ENCODE peak calls at places on chromosomes 16 and 17, in nine cellular contexts. S is omental fat pad; D is uterus; U is mesothelial cell of epicardium; P is CD4-positive, alpha-beta T cell; C is fibroblast of villous mesenchyme; I is GM13976; G is heart right ventricle; E is suprapubic skin. H is an unnamed sample.

GRCh38 chr16:1429631-1430030 is 1.2 kb upstream of the PERCC1 start:
- DNase-seq in G (no peak), P (no peak), D (no peak), S (no peak), C (no peak), U (no peak), E (no peak), I (no peak), H (no peak)

GRCh38 chr17:58965221-58965620 is 141.5 kb downstream of the TRIM37 start:
- DNase-seq in G (no peak), I (no peak), S (no peak), P (no peak), U (no peak), D (no peak), C (no peak), E (no peak), H (no peak)

GRCh38 chr17:30717290-30718098 is 107.0 kb downstream of the CRLF3 start:
- DNase-seq in P (no peak), U (no peak), G (no peak), S (no peak), D (no peak), E (peak), I (no peak), C (no peak), H (no peak)

GRCh38 chr17:57921342-57921741 is 33.9 kb downstream of the CUEDC1 start:
- DNase-seq in S (no peak), E (no peak), U (no peak), G (no peak), C (peak), I (no peak), P (no peak), D (peak), H (no peak)

GRCh38 chr16:72837846-72838661 is 209.9 kb downstream of the ZFHX3 start:
- DNase-seq in C (no peak), U (no peak), E (no peak), P (no peak), G (no peak), I (no peak), D (no peak), S (no peak), H (no peak)

GRCh38 chr16:86971251-86971650 is 345.9 kb downstream of the C16orf95 start:
- DNase-seq in D (no peak), U (no peak), C (no peak), I (no peak), S (no peak), E (no peak), G (no peak), P (no peak), H (no peak)

GRCh38 chr16:47358816-47359215 is 102.0 kb downstream of the ITFG1 start:
- DNase-seq in S (no peak), U (no peak), D (no peak), G (no peak), I (no peak), C (peak), E (no peak), P (no peak), H (no peak)

GRCh38 chr16:86786338-86786737 is 208.0 kb downstream of the FOXL1 start:
- DNase-seq in I (no peak), U (no peak), D (no peak), E (no peak), C (no peak), G (no peak), P (no peak), S (no peak), H (no peak)

GRCh38 chr17:7292194-7292593 is 2.2 kb downstream of the YBX2 start:
- DNase-seq in S (no peak), I (no peak), E (no peak), D (no peak), C (no peak), P (no peak), U (no peak), G (no peak), H (no peak)

GRCh38 chr16:1397779-1398178 is 16.7 kb downstream of the UNKL start:
- DNase-seq in C (no peak), U (no peak), I (no peak), S (no peak), E (no peak), P (no peak), D (no peak), G (no peak), H (no peak)

GRCh38 chr17:69012895-69013805 is 47.6 kb downstream of the ABCA9 start:
- DNase-seq in I (no peak), E (no peak), U (no peak), S (no peak), P (no peak), C (peak), G (no peak), D (peak), H (no peak)

GRCh38 chr17:27778193-27778592 is 22.1 kb downstream of the NOS2 start:
- DNase-seq in E (no peak), S (no peak), G (no peak), P (no peak), C (no peak), I (no peak), U (no peak), D (no peak), H (no peak)

GRCh38 chr16:48064971-48065370 is 90.8 kb downstream of the ABCC12 start:
- DNase-seq in S (no peak), C (no peak), I (no peak), E (no peak), P (no peak), G (no peak), D (no peak), U (no peak), H (no peak)

GRCh38 chr17:79991924-79992656 is 43.6 kb downstream of the TBC1D16 start:
- DNase-seq in S (no peak), E (no peak), U (no peak), D (no peak), P (no peak), C (peak), G (peak), I (no peak), H (no peak)
- TF ChIP-seq CTCF in S (no peak), E (peak), U (no peak), D (no peak), P (peak), C (no peak), G (peak), I (no peak), H (peak)

GRCh38 chr16:17431904-17432625 is 38.7 kb downstream of the XYLT1 start:
- DNase-seq in S (no peak), I (no peak), E (no peak), P (no peak), G (no peak), U (no peak), D (no peak), C (no peak), H (no peak)
- TF ChIP-seq CTCF in S (no peak), I (no peak), E (no peak), P (no peak), G (no peak), U (peak), D (no peak), C (no peak), H (no peak)

DNA sequence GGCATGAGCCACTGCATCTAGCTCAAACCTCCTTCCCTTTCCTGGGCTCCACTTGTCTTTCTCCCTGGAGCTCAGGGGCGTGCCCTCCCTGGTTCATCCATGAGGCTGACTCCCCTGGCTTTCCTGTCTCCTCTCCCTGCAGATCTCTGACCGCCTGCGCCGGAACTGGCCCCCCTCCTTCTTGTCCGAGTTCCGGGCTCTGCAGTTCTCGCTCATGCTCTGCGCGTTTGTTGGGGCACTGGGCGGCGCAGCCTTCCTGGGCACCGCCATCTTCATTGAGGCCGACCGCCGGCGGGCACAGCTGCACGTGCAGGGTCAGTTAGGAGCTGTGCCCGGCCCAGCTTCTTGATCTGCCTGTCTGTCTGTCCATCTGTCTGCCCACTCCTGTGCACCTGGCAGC is 1.2 kb upstream of the LAT start:
- DNase-seq in E (no peak), P (no peak), S (no peak), C (no peak), D (no peak), I (no peak), G (no peak), U (no peak), H (no peak)
- TF ChIP-seq CTCF in E (no peak), P (no peak), S (no peak), C (no peak), D (no peak), I (no peak), G (no peak), U (no peak), H (no peak)

GRCh38 chr16:83830091-83830768 is 22.5 kb downstream of the HSBP1 start:
- DNase-seq in I (no peak), G (no peak), U (no peak), P (no peak), D (no peak), S (no peak), C (no peak), E (no peak), H (no peak)

GRCh38 chr16:83830769-83831450 is 23.1 kb downstream of the HSBP1 start:
- DNase-seq in I (no peak), D (no peak), C (no peak), P (no peak), U (no peak), E (no peak), G (no peak), S (no peak), H (no peak)

GRCh38 chr16:83831451-83831987 is 23.7 kb downstream of the HSBP1 start:
- DNase-seq in P (no peak), U (no peak), I (no peak), G (no peak), C (no peak), S (no peak), D (no peak), E (no peak), H (no peak)

GRCh38 chr16:83826146-83826913 is 18.6 kb downstream of the HSBP1 start:
- DNase-seq in D (peak), S (peak), E (peak), P (peak), I (peak), C (peak), G (peak), U (peak), H (peak)
- TF ChIP-seq CTCF in D (peak), S (no peak), E (peak), P (peak), I (peak), C (peak), G (peak), U (peak), H (peak)

GRCh38 chr17:49190932-49191331 is 19.4 kb downstream of the GNGT2 start:
- DNase-seq in U (no peak), E (no peak), C (no peak), D (no peak), P (no peak), S (no peak), I (no peak), G (no peak), H (no peak)

GRCh38 chr17:49191407-49191916 is 18.9 kb downstream of the GNGT2 start:
- DNase-seq in C (no peak), E (no peak), G (no peak), S (no peak), U (no peak), D (no peak), P (no peak), I (peak), H (no peak)

GRCh38 chr17:49193513-49194296 is 16.7 kb downstream of the GNGT2 start:
- DNase-seq in U (peak), E (no peak), C (peak), G (peak), P (peak), D (peak), I (peak), S (peak), H (no peak)

GRCh38 chr17:49194297-49194607 is 16.1 kb downstream of the GNGT2 start:
- DNase-seq in U (no peak), I (peak), C (no peak), E (no peak), D (no peak), G (no peak), S (no peak), P (no peak), H (no peak)

GRCh38 chr17:49191917-49192741 is 18.2 kb downstream of the GNGT2 start:
- DNase-seq in G (peak), P (peak), E (peak), U (peak), D (peak), C (peak), S (peak), I (peak), H (peak)
- TF ChIP-seq CTCF in G (no peak), P (peak), E (no peak), U (no peak), D (peak), C (peak), S (no peak), I (peak), H (peak)

GRCh38 chr17:2365132-2365531 is 27.8 kb downstream of the SGSM2 start:
- DNase-seq in U (no peak), E (no peak), I (no peak), G (no peak), P (no peak), S (no peak), D (no peak), C (no peak), H (no peak)

GRCh38 chr17:2369039-2369438 is 31.7 kb downstream of the SGSM2 start:
- DNase-seq in E (no peak), U (no peak), D (no peak), S (no peak), I (no peak), G (no peak), P (no peak), C (no peak), H (no peak)

GRCh38 chr17:2364132-2365116 is 27.1 kb downstream of the SGSM2 start:
- DNase-seq in E (no peak), P (no peak), U (no peak), G (peak), S (no peak), D (no peak), I (no peak), C (no peak), H (no peak)

GRCh38 chr17:2368383-2368782 is 31.1 kb downstream of the SGSM2 start:
- DNase-seq in S (no peak), C (no peak), I (no peak), P (no peak), U (no peak), D (no peak), G (no peak), E (no peak), H (no peak)

DNA sequence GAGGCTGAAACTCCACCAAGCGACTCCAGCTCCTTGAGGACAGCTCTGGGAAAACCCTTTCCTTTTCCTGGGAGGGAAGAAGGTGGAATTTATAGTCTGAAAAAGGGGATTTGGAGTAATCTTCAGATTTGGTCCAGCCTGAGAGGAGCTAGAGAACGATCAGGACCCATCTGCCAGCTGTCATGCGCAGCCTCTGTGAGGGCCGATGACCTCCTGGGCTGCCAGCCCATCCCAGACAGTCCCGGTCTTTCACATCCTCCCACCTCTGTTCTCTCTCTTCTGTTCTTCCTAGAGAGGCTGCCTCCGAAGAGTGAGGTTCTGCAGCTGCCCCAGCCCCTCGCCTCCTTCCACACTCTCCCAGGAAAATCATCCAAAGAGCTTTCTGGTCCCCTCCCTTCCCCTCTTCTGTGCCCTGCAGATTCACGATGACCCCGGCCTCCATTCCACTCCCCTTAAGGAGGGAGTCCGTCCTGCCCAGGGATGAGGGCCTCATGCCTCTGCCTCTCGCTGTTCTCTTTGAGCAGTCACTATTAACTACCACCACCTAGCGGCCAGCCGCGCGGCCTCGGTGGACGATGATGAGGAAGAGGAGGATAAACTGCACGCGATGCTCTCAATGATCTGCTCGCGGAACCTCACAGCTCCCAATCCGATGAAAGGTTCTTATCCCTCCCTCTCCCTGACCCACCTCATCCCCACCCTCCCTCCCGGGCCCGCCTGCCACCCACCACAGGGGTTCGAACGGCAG is 29.6 kb downstream of the SGSM2 start:
- DNase-seq in P (no peak), C (no peak), I (no peak), U (no peak), D (no peak), E (no peak), G (no peak), S (no peak), H (no peak)
- TF ChIP-seq CTCF in P (no peak), C (peak), I (no peak), U (no peak), D (no peak), E (no peak), G (no peak), S (no peak), H (peak)

GRCh38 chr16:17466876-17467275 is 3.9 kb downstream of the XYLT1 start:
- DNase-seq in U (no peak), S (no peak), D (no peak), C (no peak), P (no peak), E (peak), G (no peak), I (no peak), H (no peak)

GRCh38 chr16:17469011-17469741 is 1.6 kb downstream of the XYLT1 start:
- DNase-seq in G (no peak), D (no peak), U (no peak), I (no peak), S (no peak), P (no peak), E (no peak), C (peak), H (no peak)

GRCh38 chr16:17468611-17469010 is 2.1 kb downstream of the XYLT1 start:
- DNase-seq in S (no peak), U (no peak), P (no peak), E (peak), C (no peak), D (no peak), G (no peak), I (no peak), H (no peak)

GRCh38 chr16:17469742-17470001 is 1.1 kb downstream of the XYLT1 start:
- DNase-seq in P (no peak), E (no peak), C (no peak), U (no peak), S (no peak), G (no peak), I (no peak), D (no peak), H (no peak)

DNA sequence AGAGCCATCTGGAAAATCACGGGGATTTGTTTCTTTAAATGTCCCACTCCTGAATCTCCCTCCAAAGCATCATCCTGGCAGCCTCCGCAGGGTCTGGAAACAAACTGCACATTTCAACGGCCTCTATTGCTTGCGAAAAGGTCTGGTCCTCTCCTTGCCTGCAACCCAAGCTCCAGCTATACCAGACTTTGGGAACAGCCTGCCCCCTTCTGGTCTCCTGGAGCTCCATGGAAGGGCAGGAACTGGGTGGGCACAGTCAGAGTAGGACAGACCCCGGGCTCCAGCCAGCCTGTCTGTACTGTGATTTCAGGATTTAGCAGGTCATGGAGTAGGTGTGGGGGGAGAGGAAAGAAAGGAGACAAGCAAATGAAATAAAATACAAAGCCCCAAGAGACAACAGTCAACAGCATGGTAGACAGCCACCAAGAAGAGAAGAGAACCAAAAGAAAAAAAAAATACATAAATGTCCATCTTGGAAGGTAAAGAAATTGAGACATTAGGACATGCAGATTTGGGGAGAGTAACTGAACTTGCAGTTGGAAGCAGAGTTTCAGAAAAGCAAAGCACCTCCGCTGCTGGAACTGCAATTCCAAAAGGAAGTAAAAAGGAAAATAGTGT is 2.7 kb downstream of the XYLT1 start:
- DNase-seq in G (peak), E (peak), S (no peak), I (no peak), P (peak), C (peak), D (peak), U (peak), H (no peak)
- TF ChIP-seq CTCF in G (peak), E (peak), S (no peak), I (peak), P (peak), C (peak), D (peak), U (no peak), H (peak)

GRCh38 chr17:65531508-65532431 is 29.7 kb downstream of the AXIN2 start:
- DNase-seq in P (no peak), E (peak), I (no peak), U (no peak), S (peak), G (peak), C (peak), D (peak), H (no peak)
- TF ChIP-seq CTCF in P (no peak), E (no peak), I (no peak), U (peak), S (no peak), G (no peak), C (peak), D (no peak), H (peak)

GRCh38 chr16:56589141-56590039 is at the start of gene MT3:
- DNase-seq in P (no peak), E (no peak), S (no peak), U (no peak), D (no peak), G (peak), I (no peak), C (no peak), H (no peak)

GRCh38 chr16:56583351-56583910 is 5.9 kb upstream of the MT3 start:
- DNase-seq in U (no peak), C (no peak), D (no peak), P (no peak), G (no peak), E (no peak), I (no peak), S (no peak), H (no peak)

GRCh38 chr16:56588781-56589140 is 567 bp upstream of the MT3 start:
- DNase-seq in S (no peak), U (no peak), D (no peak), P (no peak), I (no peak), G (no peak), E (no peak), C (no peak), H (no peak)

GRCh38 chr16:56580391-56581048 is 8.8 kb upstream of the MT3 start:
- DNase-seq in D (no peak), C (no peak), P (no peak), S (no peak), E (no peak), G (no peak), U (no peak), I (no peak), H (no peak)

DNA sequence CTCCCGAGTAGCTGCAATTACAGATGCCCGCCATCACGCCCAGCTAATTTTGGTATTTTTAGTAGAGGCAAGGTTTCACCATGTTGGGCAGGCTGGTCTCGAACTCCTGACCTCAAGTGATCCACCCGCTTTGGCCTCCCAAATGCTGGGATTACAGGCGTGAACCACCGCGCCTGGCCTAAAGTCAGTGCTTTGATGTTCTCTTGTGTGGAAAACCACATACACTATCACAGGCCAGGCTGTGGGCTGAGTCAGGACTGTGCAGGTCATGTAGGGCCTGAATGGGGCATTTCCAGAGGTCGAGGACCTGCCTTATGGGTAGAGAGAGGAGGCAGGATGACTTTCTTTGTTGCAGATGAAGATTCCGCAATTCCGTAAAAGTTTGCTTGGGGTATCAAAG is 5.1 kb upstream of the MT3 start:
- DNase-seq in D (no peak), P (no peak), U (no peak), G (no peak), E (no peak), C (no peak), S (no peak), I (no peak), H (no peak)
- TF ChIP-seq CTCF in D (no peak), P (no peak), U (no peak), G (no peak), E (no peak), C (no peak), S (no peak), I (no peak), H (no peak)

H was measured in type B pancreatic cell.